ENCODE peak calls at places on chromosomes 2 and 18, in eight cellular contexts. S is activated T-cell treated with anti-CD3 and anti-CD28 coated beads for 1 hour; E is NCI-H1930; C is stimulated activated CD4-positive, alpha-beta T cell treated with anti-CD3 and anti-CD28 coated beads, Interleukin-15, amount 100 ng/mL, for 24 hours; F is cardiac muscle cell; I is activated CD4-positive, alpha-beta T cell treated with anti-CD3 and anti-CD28 coated beads, Interleukin-2, amount 50 U/mL, for 24 hours; N is activated CD4-positive, alpha-beta memory T cell treated with anti-CD3 and anti-CD28 coated beads, Interleukin-2, amount 10 ng/mL, durations not matched to agents 7 days and 5 days; U is T-helper 1 cell. Z is an unnamed sample.
A peak's percentile ranks its signal among the peaks of the same experiment; 100 is the strongest.

GRCh38 chr2:54396798-54397197 is 59.3 kb upstream of the SPTBN1 start:
- DNase-seq in U (no peak), F (no peak), N (no peak), S (no peak), E (no peak), I (no peak), C (no peak), Z (no peak)

GRCh38 chr2:86000131-86000937 is 105.4 kb downstream of the POLR1A start:
- DNase-seq in U (no peak), S (no peak), I (no peak), F (peak; percentile 14), C (no peak), E (no peak), N (no peak), Z (no peak)

GRCh38 chr2:177783091-177783490 is 289.5 kb downstream of the PDE11A start:
- DNase-seq in E (no peak), U (no peak), S (no peak), F (peak; percentile 1), I (no peak), C (no peak), N (no peak), Z (no peak)

GRCh38 chr2:170930132-170931109 is 1.4 kb downstream of the GORASP2 start:
- DNase-seq in N (peak; percentile 73), U (peak; percentile 47), I (peak; percentile 22), E (no peak), S (peak; percentile 29), F (peak; percentile 13), C (peak; percentile 64), Z (peak; percentile 41)

GRCh38 chr18:43692291-43692690 is 415.0 kb upstream of the SYT4 start:
- DNase-seq in C (no peak), N (no peak), F (no peak), E (no peak), U (no peak), I (no peak), S (no peak), Z (no peak)

GRCh38 chr18:23837591-23837990 is 148.3 kb downstream of the LAMA3 start:
- DNase-seq in I (no peak), N (no peak), C (no peak), U (no peak), E (no peak), F (peak; percentile 93), S (no peak), Z (peak; percentile 80)

GRCh38 chr18:76619342-76620315 is 124.6 kb upstream of the ZNF516 start:
- DNase-seq in E (no peak), F (peak; percentile 87), U (no peak), I (no peak), S (no peak), N (no peak), C (peak; percentile 6), Z (no peak)

GRCh38 chr2:53600835-53601234 is 166.8 kb upstream of the CHAC2 start:
- DNase-seq in F (no peak), S (no peak), C (no peak), I (no peak), E (no peak), N (no peak), U (no peak), Z (peak; percentile 67)

GRCh38 chr18:75290737-75291358 is 80.3 kb downstream of the TSHZ1 start:
- DNase-seq in F (no peak), N (no peak), U (no peak), I (no peak), E (peak; percentile 93), C (no peak), S (no peak), Z (no peak)

GRCh38 chr2:5673148-5673860 is 18.9 kb upstream of the SOX11 start:
- DNase-seq in U (no peak), N (no peak), S (no peak), F (no peak), I (no peak), E (no peak), C (no peak), Z (no peak)

GRCh38 chr2:217910875-217911212 is 92.0 kb downstream of the TNS1 start:
- DNase-seq in U (no peak), F (no peak), S (no peak), C (no peak), N (no peak), I (no peak), E (no peak), Z (no peak)

GRCh38 chr2:202149953-202150352 is 76.9 kb downstream of the KIAA2012 start:
- DNase-seq in S (no peak), N (no peak), U (no peak), F (peak; percentile 58), C (no peak), I (no peak), E (no peak), Z (no peak)

GRCh38 chr18:54129448-54130134 is 94.9 kb downstream of the MBD2 start:
- DNase-seq in S (no peak), N (no peak), E (no peak), F (no peak), I (no peak), U (no peak), C (no peak), Z (no peak)

GRCh38 chr18:46771141-46771540 is 14.3 kb upstream of the ST8SIA5 start:
- DNase-seq in F (no peak), S (no peak), C (no peak), I (no peak), N (no peak), E (no peak), U (no peak), Z (no peak)

GRCh38 chr2:127081826-127082633 is 24.9 kb downstream of the BIN1 start:
- DNase-seq in U (peak; percentile 59), F (peak; percentile 74), E (no peak), I (peak; percentile 44), C (peak; percentile 78), N (peak; percentile 87), S (peak; percentile 61), Z (no peak)

GRCh38 chr2:199404841-199405240 is 52.9 kb downstream of the SATB2 start:
- DNase-seq in U (no peak), I (no peak), S (no peak), N (no peak), E (no peak), F (peak; percentile 53), C (no peak), Z (no peak)

GRCh38 chr2:232129483-232129882 is 168.0 kb downstream of the DIS3L2 start:
- DNase-seq in U (no peak), F (peak; percentile 21), N (no peak), C (no peak), E (no peak), S (no peak), I (no peak), Z (no peak)

GRCh38 chr18:63155169-63155852 is 164.3 kb downstream of the BCL2 start:
- DNase-seq in N (peak; percentile 77), E (peak; percentile 71), I (peak; percentile 60), U (peak; percentile 69), C (peak; percentile 87), F (peak; percentile 44), S (peak; percentile 72), Z (no peak)

GRCh38 chr18:5584751-5585417 is 41.1 kb upstream of the EPB41L3 start:
- DNase-seq in S (no peak), C (no peak), I (no peak), U (no peak), F (peak; percentile 56), N (no peak), E (no peak), Z (no peak)

GRCh38 chr2:39178756-39179155 is 57.9 kb upstream of the SOS1 start:
- DNase-seq in U (no peak), N (no peak), E (no peak), S (no peak), C (no peak), F (no peak), I (no peak), Z (no peak)